ENCODE peak calls at places on chromosomes 6 and 20, in ten cellular contexts. P is RKO; N is NCI-H510A; O is KBM-7; T is NCI-H2029; S is fibroblast of mammary gland; F is stimulated activated CD8-positive, alpha-beta memory T cell treated with anti-CD3 and anti-CD28 coated beads, Interleukin-4, amount 100 ng/mL, for 1 hour; H is GM12865; D is Kasumi-1; L is mucosa of gallbladder. V is an unnamed sample.

GRCh38 chr6:14396826-14397517 is 279.4 kb downstream of the CD83 start:
- DNase-seq in F (no peak), P (no peak), N (no peak), L (no peak), O (no peak), T (no peak), H (peak), S (peak), D (no peak), V (no peak)

GRCh38 chr6:109315331-109316129 is 66.7 kb downstream of the CD164 start:
- DNase-seq in F (no peak), T (no peak), O (no peak), H (no peak), D (no peak), L (no peak), S (no peak), N (no peak), P (no peak), V (no peak)

GRCh38 chr6:121951918-121952379 is 447.5 kb upstream of the HSF2 start:
- DNase-seq in O (no peak), F (no peak), T (no peak), N (no peak), H (no peak), L (no peak), P (no peak), S (peak), D (no peak), V (no peak)

GRCh38 chr6:43185391-43185790 is 3.4 kb downstream of the CUL9 start:
- DNase-seq in N (no peak), P (no peak), H (no peak), O (no peak), F (no peak), S (no peak), T (no peak), L (no peak), D (no peak), V (no peak)

GRCh38 chr20:23003077-23003476 is 32.0 kb upstream of the SSTR4 start:
- DNase-seq in O (no peak), N (no peak), D (no peak), S (no peak), P (no peak), T (no peak), L (no peak), F (no peak), H (no peak), V (no peak)

GRCh38 chr20:22951966-22952365 is 83.1 kb upstream of the SSTR4 start:
- DNase-seq in T (no peak), F (no peak), L (no peak), P (no peak), H (no peak), N (no peak), O (no peak), D (no peak), S (no peak), V (no peak)

GRCh38 chr6:65221153-65221552 is 485.9 kb downstream of the EYS start:
- DNase-seq in O (no peak), D (no peak), F (no peak), N (no peak), P (no peak), S (no peak), H (no peak), T (no peak), L (no peak), V (no peak)

GRCh38 chr6:138572200-138572875 is 73.0 kb upstream of the NHSL1 start:
- DNase-seq in O (no peak), N (peak), H (no peak), S (peak), P (no peak), F (no peak), L (peak), D (no peak), T (peak), V (no peak)

GRCh38 chr6:2958331-2958711 is 13.0 kb downstream of the SERPINB6 start:
- DNase-seq in D (peak), H (no peak), O (no peak), F (no peak), P (no peak), N (no peak), S (no peak), L (no peak), T (no peak), V (no peak)

GRCh38 chr6:3151705-3152104 is 5.6 kb downstream of the TUBB2A start:
- DNase-seq in N (no peak), P (no peak), F (no peak), D (no peak), H (no peak), S (no peak), T (peak), O (no peak), L (no peak), V (no peak)

GRCh38 chr6:122798099-122798641 is 9.1 kb downstream of the SMPDL3A start:
- DNase-seq in D (no peak), F (no peak), T (peak), O (no peak), L (peak), H (peak), N (no peak), S (peak), P (peak), V (no peak)

GRCh38 chr6:43159599-43159998 is 11.5 kb upstream of the SRF start:
- DNase-seq in T (no peak), O (no peak), F (no peak), L (no peak), P (no peak), H (no peak), S (no peak), N (no peak), D (no peak), V (no peak)

GRCh38 chr20:47568019-47568418 is 66.3 kb downstream of the NCOA3 start:
- DNase-seq in L (peak), F (no peak), H (no peak), O (no peak), P (no peak), D (no peak), T (peak), N (peak), S (peak), V (no peak)

GRCh38 chr6:112224088-112224487 is 30.3 kb downstream of the LAMA4 start:
- DNase-seq in N (no peak), H (no peak), D (no peak), L (no peak), S (no peak), P (no peak), O (no peak), F (no peak), T (peak), V (no peak)

GRCh38 chr6:69233195-69233524 is 563.6 kb downstream of the LMBRD1 start:
- DNase-seq in P (no peak), H (no peak), F (no peak), T (no peak), D (peak), L (no peak), O (no peak), S (no peak), N (no peak), V (no peak)

GRCh38 chr6:150667977-150668716 is 68.5 kb downstream of the PLEKHG1 start:
- DNase-seq in N (peak), P (no peak), O (no peak), S (peak), F (no peak), L (peak), H (peak), T (no peak), D (no peak), V (no peak)

GRCh38 chr6:39684790-39685485 is 40.3 kb downstream of the KIF6 start:
- DNase-seq in H (no peak), F (no peak), P (peak), N (no peak), L (peak), S (peak), O (no peak), T (no peak), D (no peak), V (no peak)

GRCh38 chr6:108142240-108142639 is 23.6 kb upstream of the NR2E1 start:
- DNase-seq in S (no peak), L (no peak), F (no peak), H (no peak), P (no peak), N (no peak), O (peak), T (no peak), D (no peak), V (peak)

GRCh38 chr6:49269190-49269589 is 193.9 kb downstream of the MMUT start:
- DNase-seq in T (no peak), P (peak), S (peak), N (no peak), F (no peak), O (no peak), H (no peak), D (no peak), L (no peak), V (no peak)

GRCh38 chr6:144266091-144266649 is 19.0 kb upstream of the UTRN start:
- DNase-seq in D (no peak), S (peak), H (no peak), N (no peak), P (no peak), O (no peak), F (no peak), L (peak), T (no peak), V (no peak)

GRCh38 chr6:98931710-98932109 is 16.0 kb downstream of the FBXL4 start:
- DNase-seq in N (no peak), S (no peak), L (no peak), T (no peak), F (no peak), P (no peak), O (no peak), D (no peak), H (no peak), V (no peak)

GRCh38 chr6:161100072-161100471 is 108.5 kb downstream of the MAP3K4 start:
- DNase-seq in S (no peak), P (no peak), F (no peak), L (no peak), N (no peak), T (no peak), D (no peak), H (no peak), O (no peak), V (no peak)

GRCh38 chr20:58407201-58407873 is 18.3 kb downstream of the VAPB start:
- DNase-seq in T (no peak), F (no peak), N (no peak), S (peak), O (peak), P (no peak), L (no peak), D (no peak), H (no peak), V (peak)